ENCODE peak calls at places on chromosomes 11 and 22, in nine cellular contexts. Y is neural progenitor cell; M is cardiac muscle cell; R is CD4-positive, alpha-beta T cell; F is fibroblast of lung; V is gastrocnemius medialis; S is psoas muscle; G is IMR-90; N is heart left ventricle. U is an unnamed sample.

GRCh38 chr11:96204366-96204659 is 138.7 kb downstream of the MAML2 start:
- DNase-seq in Y (no peak), M (peak; percentile 32), R (no peak), F (peak; percentile 28), V (no peak), S (no peak), G (no peak), N (no peak), U (no peak)

GRCh38 chr11:19344661-19345518 is 104.1 kb upstream of the E2F8 start:
- DNase-seq in Y (peak; percentile 94), M (peak; percentile 65), R (no peak), F (peak; percentile 33), V (peak; percentile 11), S (peak; percentile 59), G (peak; percentile 24), N (peak; percentile 36), U (no peak)

GRCh38 chr22:38258895-38259294 is 13.9 kb downstream of the TMEM184B start:
- DNase-seq in Y (no peak), M (peak; percentile 90), R (no peak), F (peak; percentile 78), V (no peak), S (no peak), G (peak; percentile 91), N (peak; percentile 91), U (no peak)

GRCh38 chr11:63563201-63564055 is at the start of gene PLAAT2:
- DNase-seq in Y (no peak), M (no peak), R (no peak), F (no peak), V (no peak), S (no peak), G (no peak), N (no peak), U (no peak)

GRCh38 chr11:59114344-59114743 is 7.3 kb downstream of the FAM111B start:
- DNase-seq in Y (no peak), M (no peak), R (no peak), F (no peak), V (no peak), S (no peak), G (no peak), N (no peak), U (no peak)

GRCh38 chr22:32994921-32995320 is 63.3 kb downstream of the SYN3 start:
- DNase-seq in Y (peak; percentile 26), M (no peak), R (no peak), F (no peak), V (no peak), S (no peak), G (no peak), N (no peak), U (no peak)

GRCh38 chr11:2929880-2930704 is 872 bp upstream of the PHLDA2 start:
- DNase-seq in Y (peak; percentile 63), M (peak; percentile 33), R (no peak), F (peak; percentile 63), V (no peak), S (peak; percentile 40), G (peak; percentile 61), N (no peak), U (no peak)

GRCh38 chr11:113261709-113262475 is 52.5 kb upstream of the TTC12 start:
- DNase-seq in Y (no peak), M (peak; percentile 28), R (no peak), F (peak; percentile 19), V (no peak), S (no peak), G (peak; percentile 11), N (no peak), U (no peak)

GRCh38 chr11:116073854-116074837 is 569.9 kb upstream of the CADM1 start:
- DNase-seq in Y (peak; percentile 73), M (peak; percentile 12), R (no peak), F (no peak), V (no peak), S (no peak), G (no peak), N (peak; percentile 31), U (no peak)

GRCh38 chr11:123405123-123405592 is 24.9 kb upstream of the GRAMD1B start:
- DNase-seq in Y (no peak), M (peak; percentile 32), R (no peak), F (peak; percentile 8), V (no peak), S (no peak), G (no peak), N (peak; percentile 80), U (no peak)

GRCh38 chr11:63490551-63491239 is at the start of gene PLAAT5:
- DNase-seq in Y (peak; percentile 86), M (peak; percentile 81), R (no peak), F (peak; percentile 15), V (no peak), S (peak; percentile 49), G (no peak), N (peak; percentile 39), U (no peak)

GRCh38 chr11:96324912-96325311 is 18.1 kb downstream of the MAML2 start:
- DNase-seq in Y (no peak), M (peak; percentile 84), R (no peak), F (peak; percentile 54), V (no peak), S (no peak), G (peak; percentile 83), N (no peak), U (no peak)

GRCh38 chr11:45648931-45649330 is 16.5 kb downstream of the CHST1 start:
- DNase-seq in Y (peak; percentile 0), M (no peak), R (no peak), F (no peak), V (no peak), S (no peak), G (no peak), N (no peak), U (no peak)

GRCh38 chr11:69657911-69658605 is 17.1 kb downstream of the LTO1 start:
- DNase-seq in Y (peak; percentile 97), M (peak; percentile 37), R (no peak), F (no peak), V (no peak), S (no peak), G (peak; percentile 33), N (no peak), U (no peak)

GRCh38 chr22:19143967-19144400 is 467 bp downstream of the ESS2 start:
- DNase-seq in Y (no peak), M (peak; percentile 6), R (no peak), F (peak; percentile 11), V (no peak), S (no peak), G (peak; percentile 18), N (no peak), U (no peak)

GRCh38 chr22:23067023-23067650 is 3.2 kb upstream of the GNAZ start:
- DNase-seq in Y (no peak), M (no peak), R (no peak), F (no peak), V (no peak), S (no peak), G (no peak), N (peak; percentile 7), U (no peak)

GRCh38 chr11:102573851-102574250 is 43.3 kb upstream of the MMP7 start:
- DNase-seq in Y (no peak), M (peak; percentile 69), R (no peak), F (peak; percentile 53), V (no peak), S (no peak), G (peak; percentile 43), N (no peak), U (no peak)

GRCh38 chr11:8934735-8935478 is 2.2 kb upstream of the C11orf16 start:
- DNase-seq in Y (no peak), M (peak; percentile 74), R (no peak), F (peak; percentile 58), V (no peak), S (no peak), G (peak; percentile 90), N (no peak), U (no peak)

GRCh38 chr22:46619830-46620501 is at the start of gene GRAMD4:
- DNase-seq in Y (peak; percentile 55), M (peak; percentile 57), R (no peak), F (no peak), V (no peak), S (peak; percentile 55), G (no peak), N (peak; percentile 76), U (no peak)

GRCh38 chr11:125750629-125751028 is 4.5 kb downstream of the PATE1 start:
- DNase-seq in Y (no peak), M (no peak), R (no peak), F (no peak), V (no peak), S (no peak), G (no peak), N (no peak), U (no peak)

GRCh38 chr11:125743681-125744080 is 2.4 kb upstream of the PATE1 start:
- DNase-seq in Y (no peak), M (no peak), R (no peak), F (no peak), V (no peak), S (no peak), G (no peak), N (no peak), U (no peak)

GRCh38 chr11:125745979-125746378 is at the start of gene PATE1:
- DNase-seq in Y (no peak), M (no peak), R (no peak), F (no peak), V (no peak), S (no peak), G (no peak), N (no peak), U (no peak)
- H3K27me3 ChIP-seq in Y (peaks cover 11% of the 10 kb centered on the region), M (peaks cover 30% of the 10 kb centered on the region), R (peaks cover 18% of the 10 kb centered on the region), F (no peaks in the 10 kb centered on the region), V (no peaks in the 10 kb centered on the region), S (no peaks in the 10 kb centered on the region), G (peaks cover 1% of the 10 kb centered on the region), N (no peaks in the 10 kb centered on the region), U (no peaks in the 10 kb centered on the region)

GRCh38 chr11:133930767-133931448 is 25.9 kb downstream of the IGSF9B start:
- DNase-seq in Y (peak; percentile 74), M (no peak), R (no peak), F (no peak), V (no peak), S (no peak), G (no peak), N (no peak), U (no peak)
- TF ChIP-seq CTCF in Y (peak; percentile 63), M (peak; percentile 50), R (no peak), F (peak; percentile 25), V (no peak), S (no peak), G (peak; percentile 15), N (no peak), U (peak; percentile 39)

GRCh38 chr22:25909988-25910387 is 168.0 kb downstream of the MYO18B start:
- DNase-seq in Y (no peak), M (no peak), R (no peak), F (no peak), V (no peak), S (no peak), G (no peak), N (no peak), U (no peak)
- H3K27me3 ChIP-seq in Y (no peaks in the 10 kb centered on the region), M (no peaks in the 10 kb centered on the region), R (no peaks in the 10 kb centered on the region), F (no peaks in the 10 kb centered on the region), V (no peaks in the 10 kb centered on the region), S (no peaks in the 10 kb centered on the region), G (no peaks in the 10 kb centered on the region), N (no peaks in the 10 kb centered on the region), U (no peaks in the 10 kb centered on the region)

DNA sequence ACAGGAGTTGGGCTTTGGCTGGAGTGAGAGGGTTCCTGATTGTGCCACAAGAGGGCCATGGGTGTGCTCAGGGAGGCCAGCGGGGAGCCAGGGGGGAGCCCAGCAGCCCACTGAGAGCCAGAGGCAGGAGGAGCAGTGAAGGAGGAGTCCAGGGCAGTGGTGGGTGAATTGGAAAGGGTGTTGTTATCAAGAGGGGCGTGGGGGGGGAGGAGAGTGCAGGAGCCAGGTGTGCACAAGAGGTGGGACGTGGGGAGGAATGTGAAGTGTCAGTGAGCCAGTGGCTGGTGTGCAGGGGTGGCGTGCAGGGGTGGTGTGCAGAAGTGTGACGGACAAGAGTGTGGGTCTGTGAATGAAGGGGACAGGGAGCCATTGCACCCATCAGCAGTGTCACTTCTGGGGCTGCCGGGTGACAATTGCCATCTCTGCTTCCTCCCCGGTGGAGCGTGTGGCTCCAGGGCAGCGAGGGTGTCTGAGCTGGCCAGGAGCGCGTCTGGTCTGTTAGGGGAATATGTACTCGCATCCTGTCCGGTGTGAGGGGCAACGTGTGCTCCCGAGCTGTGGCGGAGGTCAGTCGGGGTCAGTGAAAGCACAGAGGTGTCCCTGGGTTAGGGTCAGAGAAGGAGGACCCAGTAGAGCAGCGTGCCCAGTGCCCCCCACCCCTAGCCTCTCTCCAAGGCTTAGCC is 1.7 kb downstream of the CLCF1 start:
- DNase-seq in Y (peak; percentile 64), M (peak; percentile 61), R (no peak), F (peak; percentile 43), V (no peak), S (peak; percentile 41), G (peak; percentile 52), N (no peak), U (no peak)
- TF ChIP-seq CTCF in Y (peak; percentile 51), M (peak; percentile 61), R (no peak), F (peak; percentile 55), V (peak; percentile 39), S (peak; percentile 28), G (peak; percentile 58), N (peak; percentile 14), U (peak; percentile 52)